ENCODE peak calls at places on chromosomes 7 and 10, in seven cellular contexts. N is testis, Q is adrenal gland, K is AG09319, S is colonic mucosa, T is cardiac fibroblast, F is GM06990. C is an unnamed sample.

GRCh38 chr7:67821116-67821515 is 824.5 kb downstream of the TYW1 start:
- DNase-seq in N (no peak), Q (no peak), K (no peak), S (no peak), T (peak; percentile 4), F (no peak), C (no peak)

GRCh38 chr10:125263551-125263950 is 103.2 kb upstream of the CTBP2 start:
- DNase-seq in N (no peak), Q (no peak), K (no peak), S (no peak), T (peak; percentile 17), F (no peak), C (no peak)

GRCh38 chr7:108824840-108825540 is 255.3 kb downstream of the DNAJB9 start:
- DNase-seq in N (no peak), Q (no peak), K (no peak), S (no peak), T (peak; percentile 89), F (no peak), C (no peak)

GRCh38 chr7:47709451-47709850 is 127.5 kb upstream of the TNS3 start:
- DNase-seq in N (no peak), Q (no peak), K (no peak), S (no peak), T (no peak), F (no peak), C (no peak)

GRCh38 chr10:3747248-3747960 is 37.6 kb downstream of the KLF6 start:
- DNase-seq in N (no peak), Q (no peak), K (no peak), S (no peak), T (no peak), F (no peak), C (no peak)

GRCh38 chr10:77524300-77524711 is 113.3 kb downstream of the KCNMA1 start:
- DNase-seq in N (no peak), Q (no peak), K (peak; percentile 62), S (no peak), T (peak; percentile 85), F (no peak), C (no peak)

GRCh38 chr7:55073051-55073511 is 54.3 kb downstream of the EGFR start:
- DNase-seq in N (no peak), Q (peak; percentile 37), K (peak; percentile 59), S (no peak), T (peak; percentile 77), F (peak; percentile 56), C (no peak)

GRCh38 chr7:27053153-27053552 is 42.6 kb downstream of the HOXA1 start:
- DNase-seq in N (no peak), Q (no peak), K (no peak), S (no peak), T (no peak), F (no peak), C (no peak)

GRCh38 chr10:106619353-106619752 is 545.2 kb downstream of the SORCS1 start:
- DNase-seq in N (no peak), Q (no peak), K (no peak), S (no peak), T (no peak), F (no peak), C (no peak)

GRCh38 chr10:117519895-117520294 is 22.7 kb upstream of the EMX2 start:
- DNase-seq in N (no peak), Q (no peak), K (no peak), S (no peak), T (no peak), F (no peak), C (no peak)

GRCh38 chr7:28364082-28364481 is 48.2 kb upstream of the CREB5 start:
- DNase-seq in N (no peak), Q (no peak), K (no peak), S (no peak), T (peak; percentile 24), F (no peak), C (no peak)

GRCh38 chr7:130881799-130882141 is 147.8 kb upstream of the KLF14 start:
- DNase-seq in N (no peak), Q (no peak), K (no peak), S (no peak), T (no peak), F (no peak), C (no peak)

GRCh38 chr7:158710651-158711102 is 6.1 kb upstream of the NCAPG2 start:
- DNase-seq in N (no peak), Q (peak; percentile 47), K (no peak), S (no peak), T (peak; percentile 71), F (no peak), C (no peak)

GRCh38 chr7:100516135-100516812 is 22.7 kb upstream of the AGFG2 start:
- DNase-seq in N (peak; percentile 63), Q (no peak), K (peak; percentile 80), S (no peak), T (peak; percentile 86), F (peak; percentile 65), C (peak; percentile 92)

GRCh38 chr10:114766470-114766869 is 55.1 kb upstream of the FHIP2A start:
- DNase-seq in N (no peak), Q (no peak), K (no peak), S (peak; percentile 54), T (no peak), F (no peak), C (no peak)

GRCh38 chr7:69256634-69257081 is 341.6 kb upstream of the AUTS2 start:
- DNase-seq in N (peak; percentile 51), Q (peak; percentile 73), K (no peak), S (no peak), T (no peak), F (no peak), C (peak; percentile 94)

GRCh38 chr10:121532465-121532864 is 65.8 kb downstream of the FGFR2 start:
- DNase-seq in N (no peak), Q (no peak), K (no peak), S (no peak), T (no peak), F (no peak), C (peak; percentile 40)

GRCh38 chr10:62399211-62399610 is 25.0 kb downstream of the ZNF365 start:
- DNase-seq in N (no peak), Q (no peak), K (no peak), S (no peak), T (peak; percentile 16), F (no peak), C (no peak)

DNA sequence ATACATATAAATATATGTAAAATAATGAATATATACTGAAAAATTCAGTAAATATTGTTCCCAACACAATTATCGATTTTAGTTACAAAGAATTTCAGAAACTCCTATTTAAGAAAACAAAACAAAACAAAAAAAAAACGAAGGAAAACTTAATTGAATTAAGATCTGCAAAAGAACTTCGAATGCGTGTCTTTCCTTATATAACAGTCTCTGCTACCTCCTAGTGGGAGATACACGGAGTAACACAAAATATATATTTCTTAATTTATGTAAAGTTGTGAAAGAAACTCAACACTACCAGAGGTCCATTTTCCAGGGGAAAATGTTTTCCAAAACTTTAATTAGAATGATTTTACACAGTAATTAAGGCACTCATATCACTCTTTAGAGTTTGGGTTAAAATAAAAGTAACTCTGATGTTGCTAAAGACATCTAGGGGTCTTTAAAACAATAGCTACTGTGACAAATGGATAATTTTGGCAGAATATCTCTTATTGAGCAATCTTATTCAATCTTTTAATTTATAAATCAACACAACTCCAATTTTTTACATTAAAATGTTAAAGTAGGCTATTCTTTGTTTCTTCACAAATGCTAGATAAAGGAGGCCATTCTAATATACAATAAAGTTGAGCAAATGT is 41.6 kb downstream of the NEBL start:
- DNase-seq in N (no peak), Q (no peak), K (no peak), S (no peak), T (peak; percentile 64), F (no peak), C (no peak)
- TF ChIP-seq CTCF in N (peak; percentile 43), Q (peak; percentile 55), K (peak; percentile 38), S (no peak), T (peak; percentile 41), F (peak; percentile 10), C (no peak)

DNA sequence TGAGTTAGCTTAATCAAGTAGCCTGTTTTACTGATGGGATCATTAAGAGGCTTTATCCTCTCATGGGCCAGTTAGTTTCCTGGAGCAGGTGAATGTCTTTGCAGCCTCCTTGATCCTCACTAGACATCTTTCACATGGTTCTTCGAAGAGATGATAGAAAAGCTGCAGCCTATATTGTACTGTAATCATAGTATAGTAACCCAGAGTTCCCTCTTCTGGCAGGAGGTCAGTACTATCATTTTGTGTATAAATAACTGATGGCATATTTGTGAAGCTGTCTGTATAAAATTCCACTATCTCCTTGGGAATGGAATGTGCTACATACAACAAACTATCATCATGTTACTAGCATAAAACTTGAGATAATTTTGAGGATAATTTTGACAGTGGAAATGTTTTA is 123.8 kb upstream of the PRPS1L1 start:
- DNase-seq in N (no peak), Q (no peak), K (no peak), S (no peak), T (peak; percentile 8), F (no peak), C (no peak)
- TF ChIP-seq CTCF in N (no peak), Q (no peak), K (no peak), S (no peak), T (no peak), F (no peak), C (no peak)

DNA sequence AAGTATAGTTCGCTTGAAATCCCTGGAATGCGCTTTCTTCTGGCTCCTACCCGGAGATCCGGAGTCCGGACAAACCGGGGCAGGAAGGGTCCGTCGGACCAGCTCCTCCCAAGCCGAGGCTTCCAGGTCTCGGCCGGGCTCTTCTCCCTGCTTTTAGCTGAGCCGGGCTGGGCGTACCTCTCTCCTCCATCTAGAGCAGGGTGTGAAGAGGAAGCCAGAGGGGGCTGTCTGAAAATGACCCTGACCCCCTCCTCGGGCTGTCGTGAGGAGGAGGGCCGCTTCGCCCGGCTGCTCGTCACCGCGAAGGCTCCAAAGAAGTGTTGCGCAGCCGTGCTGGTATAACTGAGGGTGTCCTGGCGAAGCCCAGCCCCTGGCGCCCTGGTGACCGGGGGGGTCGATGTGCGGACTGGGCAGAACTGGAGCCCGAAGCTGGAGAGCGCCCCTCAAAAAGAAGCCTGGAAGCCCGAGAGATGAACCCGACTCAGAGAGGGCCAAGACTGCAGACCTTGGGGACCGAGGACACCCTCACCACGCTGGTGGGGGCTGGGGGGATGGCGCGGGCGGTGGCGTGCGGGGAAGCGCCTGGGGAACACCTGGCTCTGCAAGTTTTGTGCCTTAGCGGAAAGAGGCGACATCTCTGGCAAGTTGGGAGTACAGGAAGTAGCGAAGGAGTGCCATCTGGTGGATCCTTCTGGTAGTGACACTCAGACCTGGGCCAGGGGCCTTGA is 5.7 kb downstream of the KAZALD1 start:
- DNase-seq in N (peak; percentile 89), Q (peak; percentile 92), K (peak; percentile 54), S (peak; percentile 90), T (peak; percentile 86), F (peak; percentile 73), C (peak; percentile 94)
- TF ChIP-seq CTCF in N (peak; percentile 93), Q (peak; percentile 91), K (peak; percentile 84), S (peak; percentile 93), T (peak; percentile 82), F (peak; percentile 85), C (peak; percentile 88)

DNA sequence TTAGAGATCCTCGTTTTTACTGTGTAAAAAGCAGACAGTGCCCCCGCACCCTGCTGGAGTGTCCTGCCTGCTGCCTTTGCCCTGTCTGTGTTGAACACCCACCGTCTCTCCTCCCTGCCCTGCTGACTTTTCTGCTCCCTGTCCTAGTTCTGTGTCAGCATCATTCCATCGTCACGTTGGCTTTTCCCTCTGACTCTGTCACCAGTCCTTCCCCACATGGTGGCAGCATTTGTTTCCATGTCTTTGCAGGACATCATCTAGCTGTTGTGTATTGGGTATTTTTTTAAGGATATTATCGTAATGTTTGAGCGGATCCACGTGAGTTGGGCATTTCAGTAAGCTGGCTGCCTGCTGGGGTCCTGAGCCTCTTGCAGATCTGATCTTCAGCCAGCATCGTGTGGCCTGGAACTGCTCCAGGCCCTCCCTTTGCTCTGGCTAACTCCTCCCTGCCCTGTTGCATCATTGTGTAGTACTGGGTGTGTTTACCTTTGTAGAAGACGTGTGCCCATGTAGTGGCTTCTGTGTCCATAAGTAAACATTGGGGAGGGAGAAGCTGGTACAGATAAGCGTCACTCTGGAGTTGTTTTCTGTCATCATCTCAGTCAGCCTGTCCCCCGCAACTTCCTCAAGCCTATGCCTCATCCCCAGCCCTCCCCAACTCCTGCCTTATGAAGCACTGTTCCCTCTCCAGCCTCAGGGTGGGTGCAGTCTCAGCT is 44.2 kb downstream of the TRRAP start:
- DNase-seq in N (peak; percentile 23), Q (peak; percentile 45), K (peak; percentile 28), S (no peak), T (peak; percentile 62), F (no peak), C (no peak)
- TF ChIP-seq CTCF in N (no peak), Q (no peak), K (peak; percentile 17), S (no peak), T (no peak), F (no peak), C (no peak)